ENCODE peak calls at places on chromosome 15, in five cellular contexts. One of them, this sample, is unnamed.

GRCh38 chr15:99239545-99240198 is 9.7 kb downstream of the TTC23 start:
- DNase-seq in lung: no peak
- DNase-seq in mesothelial cell of epicardium: no peak
- DNase-seq in coronary artery: no peak
- DNase-seq in mammary epithelial cell: no peak
- DNase-seq in this sample: no peak

GRCh38 chr15:51133140-51133630 is 38.5 kb upstream of the TNFAIP8L3 start:
- DNase-seq in lung: no peak
- DNase-seq in mammary epithelial cell: peak; percentile 50
- DNase-seq in coronary artery: no peak
- DNase-seq in mesothelial cell of epicardium: no peak
- DNase-seq in this sample: no peak

GRCh38 chr15:98855067-98855814 is 152.4 kb downstream of the PGPEP1L start:
- DNase-seq in mesothelial cell of epicardium: no peak
- DNase-seq in mammary epithelial cell: no peak
- DNase-seq in lung: no peak
- DNase-seq in coronary artery: no peak
- DNase-seq in this sample: no peak

GRCh38 chr15:60720493-60721231 is 241.7 kb upstream of the ICE2 start:
- DNase-seq in mesothelial cell of epicardium: no peak
- DNase-seq in coronary artery: no peak
- DNase-seq in mammary epithelial cell: no peak
- DNase-seq in lung: no peak
- DNase-seq in this sample: peak; percentile 54

GRCh38 chr15:88835646-88836045 is 32.4 kb downstream of the ACAN start:
- DNase-seq in lung: no peak
- DNase-seq in coronary artery: no peak
- DNase-seq in mesothelial cell of epicardium: no peak
- DNase-seq in mammary epithelial cell: peak; percentile 80
- DNase-seq in this sample: no peak

GRCh38 chr15:99409097-99409473 is 156.7 kb upstream of the MEF2A start:
- DNase-seq in mammary epithelial cell: peak; percentile 58
- DNase-seq in mesothelial cell of epicardium: peak; percentile 37
- DNase-seq in coronary artery: peak; percentile 78
- DNase-seq in lung: peak; percentile 35
- DNase-seq in this sample: no peak

GRCh38 chr15:45943255-45943654 is 308.4 kb downstream of the SQOR start:
- DNase-seq in lung: no peak
- DNase-seq in coronary artery: no peak
- DNase-seq in mesothelial cell of epicardium: no peak
- DNase-seq in mammary epithelial cell: no peak
- DNase-seq in this sample: no peak

GRCh38 chr15:85504739-85505676 is 124.6 kb downstream of the AKAP13 start:
- DNase-seq in mammary epithelial cell: peak; percentile 52
- DNase-seq in lung: peak; percentile 46
- DNase-seq in mesothelial cell of epicardium: no peak
- DNase-seq in coronary artery: no peak
- DNase-seq in this sample: peak; percentile 55

GRCh38 chr15:99511865-99512632 is 53.7 kb upstream of the MEF2A start:
- DNase-seq in mammary epithelial cell: no peak
- DNase-seq in mesothelial cell of epicardium: no peak
- DNase-seq in coronary artery: no peak
- DNase-seq in lung: no peak
- DNase-seq in this sample: no peak

GRCh38 chr15:68511073-68511991 is 67.5 kb upstream of the CORO2B start:
- DNase-seq in mammary epithelial cell: no peak
- DNase-seq in coronary artery: no peak
- DNase-seq in lung: no peak
- DNase-seq in mesothelial cell of epicardium: no peak
- DNase-seq in this sample: no peak

GRCh38 chr15:34721802-34722795 is 32.7 kb downstream of the GJD2 start:
- DNase-seq in mesothelial cell of epicardium: peak; percentile 56
- DNase-seq in lung: no peak
- DNase-seq in mammary epithelial cell: peak; percentile 42
- DNase-seq in coronary artery: peak; percentile 81
- DNase-seq in this sample: no peak

GRCh38 chr15:31346367-31347066 is 19.9 kb downstream of the KLF13 start:
- DNase-seq in mesothelial cell of epicardium: no peak
- DNase-seq in lung: no peak
- DNase-seq in coronary artery: no peak
- DNase-seq in mammary epithelial cell: no peak
- DNase-seq in this sample: no peak

GRCh38 chr15:99109555-99110021 is 4.7 kb downstream of the SYNM start:
- DNase-seq in lung: no peak
- DNase-seq in coronary artery: no peak
- DNase-seq in mammary epithelial cell: no peak
- DNase-seq in mesothelial cell of epicardium: no peak
- DNase-seq in this sample: no peak

GRCh38 chr15:50945725-50946124 is 37.2 kb downstream of the AP4E1 start:
- DNase-seq in mesothelial cell of epicardium: no peak
- DNase-seq in lung: no peak
- DNase-seq in coronary artery: no peak
- DNase-seq in mammary epithelial cell: peak; percentile 35
- DNase-seq in this sample: no peak

GRCh38 chr15:92097473-92098178 is 244.1 kb downstream of the SLCO3A1 start:
- DNase-seq in coronary artery: no peak
- DNase-seq in mammary epithelial cell: peak; percentile 23
- DNase-seq in mesothelial cell of epicardium: peak; percentile 68
- DNase-seq in lung: no peak
- DNase-seq in this sample: peak; percentile 14

GRCh38 chr15:61820951-61821350 is 239.3 kb downstream of the VPS13C start:
- DNase-seq in lung: no peak
- DNase-seq in coronary artery: no peak
- DNase-seq in mesothelial cell of epicardium: no peak
- DNase-seq in mammary epithelial cell: no peak
- DNase-seq in this sample: no peak

GRCh38 chr15:28191832-28192231 is 92.7 kb upstream of the OCA2 start:
- DNase-seq in mammary epithelial cell: no peak
- DNase-seq in mesothelial cell of epicardium: no peak
- DNase-seq in lung: peak; percentile 32
- DNase-seq in coronary artery: no peak
- DNase-seq in this sample: no peak

GRCh38 chr15:31089361-31090047 is 12.0 kb downstream of the TRPM1 start:
- DNase-seq in lung: no peak
- DNase-seq in coronary artery: no peak
- DNase-seq in mesothelial cell of epicardium: no peak
- DNase-seq in mammary epithelial cell: no peak
- DNase-seq in this sample: no peak

GRCh38 chr15:77461486-77461885 is 40.8 kb downstream of the HMG20A start:
- DNase-seq in mesothelial cell of epicardium: no peak
- DNase-seq in coronary artery: no peak
- DNase-seq in lung: no peak
- DNase-seq in mammary epithelial cell: no peak
- DNase-seq in this sample: no peak

GRCh38 chr15:31049122-31049521 is 52.4 kb downstream of the TRPM1 start:
- DNase-seq in coronary artery: no peak
- DNase-seq in mammary epithelial cell: no peak
- DNase-seq in mesothelial cell of epicardium: no peak
- DNase-seq in lung: no peak
- DNase-seq in this sample: no peak

GRCh38 chr15:51493892-51494291 is 128.7 kb downstream of the DMXL2 start:
- DNase-seq in mammary epithelial cell: no peak
- DNase-seq in coronary artery: no peak
- DNase-seq in lung: no peak
- DNase-seq in mesothelial cell of epicardium: no peak
- DNase-seq in this sample: no peak

GRCh38 chr15:68769702-68770101 is 51.0 kb downstream of the ANP32A start:
- DNase-seq in lung: no peak
- DNase-seq in mammary epithelial cell: no peak
- DNase-seq in coronary artery: no peak
- DNase-seq in mesothelial cell of epicardium: no peak
- DNase-seq in this sample: no peak

GRCh38 chr15:40075298-40076044 is 33.2 kb downstream of the BMF start:
- DNase-seq in coronary artery: no peak
- DNase-seq in lung: peak; percentile 43
- DNase-seq in mammary epithelial cell: no peak
- DNase-seq in mesothelial cell of epicardium: no peak
- DNase-seq in this sample: no peak

GRCh38 chr15:31366169-31366734 is 39.6 kb downstream of the KLF13 start:
- DNase-seq in mesothelial cell of epicardium: no peak
- DNase-seq in coronary artery: no peak
- DNase-seq in mammary epithelial cell: peak; percentile 32
- DNase-seq in lung: no peak
- DNase-seq in this sample: no peak

GRCh38 chr15:60074181-60074885 is 70.2 kb downstream of the FOXB1 start:
- DNase-seq in lung: no peak
- DNase-seq in coronary artery: no peak
- DNase-seq in mesothelial cell of epicardium: no peak
- DNase-seq in mammary epithelial cell: no peak
- DNase-seq in this sample: no peak

DNA sequence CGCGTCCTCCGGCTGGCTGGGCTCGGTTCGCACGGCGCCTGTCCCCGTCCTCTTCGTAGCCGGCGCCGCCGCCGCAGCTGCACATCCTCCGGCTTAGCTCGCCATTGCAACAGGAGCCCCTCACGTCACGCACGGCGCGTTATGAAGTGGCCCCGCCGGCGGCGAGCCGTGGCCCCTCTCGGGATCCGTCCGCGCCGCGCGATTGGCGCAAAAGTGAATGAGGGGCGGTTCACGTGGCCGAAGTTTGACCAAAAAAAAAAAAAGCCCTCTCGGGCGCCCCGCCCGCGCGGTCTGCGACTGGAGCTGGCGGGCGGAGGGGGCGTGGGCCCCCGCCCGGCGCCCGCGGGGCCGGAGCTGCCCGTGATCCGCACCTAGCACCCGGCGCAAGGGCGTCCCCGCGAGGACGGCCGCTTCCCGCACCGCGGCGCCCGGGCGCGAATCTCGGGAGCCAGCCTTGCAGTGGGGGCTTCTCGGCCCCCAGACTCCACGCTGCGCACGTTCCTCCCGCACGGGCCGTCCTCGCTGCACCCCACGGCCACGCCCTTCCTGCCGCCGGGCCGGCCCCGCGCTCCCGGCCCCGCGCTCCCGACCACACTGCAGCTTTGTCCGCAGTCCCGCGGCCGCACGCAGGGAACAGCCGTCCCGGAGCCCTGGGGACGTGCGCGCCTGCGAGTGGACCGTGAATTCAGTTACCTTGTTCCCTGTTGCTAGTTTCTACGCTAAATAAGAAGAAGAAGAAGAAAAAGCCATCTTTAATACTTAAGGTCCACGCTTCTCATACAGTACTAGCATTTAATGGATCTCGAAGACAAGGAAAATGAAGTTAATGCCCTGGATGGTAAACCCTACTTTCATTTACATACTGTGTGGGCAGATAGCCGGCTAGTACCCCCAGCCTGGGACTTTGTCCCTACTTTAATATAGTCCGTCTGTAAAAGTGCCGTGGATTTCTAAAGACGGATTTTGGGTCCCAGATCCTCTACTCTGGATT is at the start of gene CHSY1:
- DNase-seq in mammary epithelial cell: peak; percentile 91
- DNase-seq in mesothelial cell of epicardium: peak; percentile 90
- DNase-seq in coronary artery: peak; percentile 95
- DNase-seq in lung: peak; percentile 94
- DNase-seq in this sample: peak; percentile 79
- TF ChIP-seq CTCF in mammary epithelial cell: no peak
- TF ChIP-seq CTCF in mesothelial cell of epicardium: no peak
- TF ChIP-seq CTCF in coronary artery: no peak
- TF ChIP-seq CTCF in lung: peak; percentile 10
- TF ChIP-seq CTCF in this sample: no peak

DNA sequence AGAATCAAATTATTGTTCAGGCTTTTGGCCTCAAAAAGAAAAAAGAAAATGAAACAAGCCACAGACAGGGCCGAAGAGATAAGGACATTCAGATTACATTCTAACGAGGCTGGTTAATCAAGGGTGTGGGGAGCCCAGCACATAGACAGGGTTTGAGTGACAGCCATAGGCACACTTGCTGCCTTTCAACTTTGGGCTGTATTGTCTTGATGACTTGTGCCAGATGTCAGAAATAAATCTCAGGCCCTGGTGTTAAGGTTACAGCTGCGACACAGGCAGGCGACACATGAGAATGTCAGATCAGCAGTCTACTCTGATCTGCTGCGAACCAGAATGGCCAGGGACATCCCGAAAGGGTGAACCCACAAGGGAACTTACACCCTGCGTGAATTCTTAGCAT is 231.2 kb upstream of the ARRDC4 start:
- DNase-seq in mammary epithelial cell: no peak
- DNase-seq in mesothelial cell of epicardium: no peak
- DNase-seq in coronary artery: no peak
- DNase-seq in lung: no peak
- DNase-seq in this sample: no peak
- TF ChIP-seq CTCF in mammary epithelial cell: no peak
- TF ChIP-seq CTCF in mesothelial cell of epicardium: no peak
- TF ChIP-seq CTCF in coronary artery: no peak
- TF ChIP-seq CTCF in lung: no peak
- TF ChIP-seq CTCF in this sample: no peak

GRCh38 chr15:65948352-65948751 is 79.1 kb downstream of the RAB11A start:
- DNase-seq in mammary epithelial cell: no peak
- DNase-seq in coronary artery: no peak
- DNase-seq in lung: no peak
- DNase-seq in mesothelial cell of epicardium: no peak
- DNase-seq in this sample: no peak

GRCh38 chr15:65942436-65942835 is 73.1 kb downstream of the RAB11A start:
- DNase-seq in mesothelial cell of epicardium: no peak
- DNase-seq in coronary artery: no peak
- DNase-seq in mammary epithelial cell: no peak
- DNase-seq in lung: no peak
- DNase-seq in this sample: no peak

GRCh38 chr15:65949482-65949881 is 80.2 kb downstream of the RAB11A start:
- DNase-seq in coronary artery: no peak
- DNase-seq in lung: no peak
- DNase-seq in mesothelial cell of epicardium: no peak
- DNase-seq in mammary epithelial cell: no peak
- DNase-seq in this sample: no peak

GRCh38 chr15:65944404-65944803 is 75.1 kb downstream of the RAB11A start:
- DNase-seq in mesothelial cell of epicardium: no peak
- DNase-seq in coronary artery: no peak
- DNase-seq in lung: no peak
- DNase-seq in mammary epithelial cell: no peak
- DNase-seq in this sample: no peak

GRCh38 chr15:65945616-65946015 is 76.3 kb downstream of the RAB11A start:
- DNase-seq in coronary artery: no peak
- DNase-seq in lung: no peak
- DNase-seq in mammary epithelial cell: no peak
- DNase-seq in mesothelial cell of epicardium: no peak
- DNase-seq in this sample: no peak
- TF ChIP-seq CTCF in coronary artery: no peak
- TF ChIP-seq CTCF in lung: no peak
- TF ChIP-seq CTCF in mammary epithelial cell: no peak
- TF ChIP-seq CTCF in mesothelial cell of epicardium: no peak
- TF ChIP-seq CTCF in this sample: no peak

GRCh38 chr15:97479957-97480356 is 480.5 kb upstream of the ARRDC4 start:
- DNase-seq in lung: no peak
- DNase-seq in mesothelial cell of epicardium: no peak
- DNase-seq in mammary epithelial cell: no peak
- DNase-seq in coronary artery: no peak
- DNase-seq in this sample: no peak

GRCh38 chr15:97483232-97483631 is 477.3 kb upstream of the ARRDC4 start:
- DNase-seq in coronary artery: no peak
- DNase-seq in mammary epithelial cell: no peak
- DNase-seq in lung: no peak
- DNase-seq in mesothelial cell of epicardium: no peak
- DNase-seq in this sample: no peak

DNA sequence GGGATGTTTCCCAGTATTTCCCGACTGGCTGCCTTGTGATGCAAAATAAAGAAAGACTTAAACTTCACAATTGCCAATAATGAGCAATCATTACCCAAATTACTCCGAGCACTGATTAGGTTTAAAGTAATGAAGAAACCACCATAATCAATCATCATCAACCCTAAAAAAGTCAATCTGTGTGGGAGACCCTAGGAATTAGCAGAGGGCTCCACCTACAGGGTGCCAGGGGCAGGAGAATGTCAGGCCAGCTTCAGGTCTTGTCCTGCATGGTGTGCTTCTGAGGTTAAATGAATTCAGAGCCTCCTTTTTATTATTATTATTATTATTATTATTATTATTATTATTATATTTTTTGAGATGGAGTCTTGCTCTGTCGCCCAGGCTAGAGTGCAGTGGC is 478.0 kb upstream of the ARRDC4 start:
- DNase-seq in mammary epithelial cell: no peak
- DNase-seq in lung: no peak
- DNase-seq in coronary artery: no peak
- DNase-seq in mesothelial cell of epicardium: no peak
- DNase-seq in this sample: no peak
- TF ChIP-seq CTCF in mammary epithelial cell: no peak
- TF ChIP-seq CTCF in lung: no peak
- TF ChIP-seq CTCF in coronary artery: no peak
- TF ChIP-seq CTCF in mesothelial cell of epicardium: no peak
- TF ChIP-seq CTCF in this sample: no peak